ENCODE peak calls at places on chromosomes 11 and 22, in eight cellular contexts. U is iris pigment epithelial cell; Z is fibroblast of mammary gland; E is activated naive CD4-positive, alpha-beta T cell; M is NT2/D1; A is neural crest cell; R is NCI-H460; C is effector CD4-positive, alpha-beta T cell. W is an unnamed sample.

GRCh38 chr22:50009765-50010675 is 2.5 kb downstream of the IL17REL start:
- DNase-seq in U (no peak), Z (no peak), E (no peak), M (no peak), A (no peak), R (no peak), C (no peak), W (no peak)

GRCh38 chr22:36486619-36487384 is 5.4 kb upstream of the TXN2 start:
- DNase-seq in U (peak), Z (peak), E (no peak), M (no peak), A (peak), R (no peak), C (peak), W (no peak)

GRCh38 chr22:35409783-35410662 is 10.1 kb downstream of the MCM5 start:
- DNase-seq in U (no peak), Z (no peak), E (no peak), M (no peak), A (no peak), R (no peak), C (no peak), W (no peak)

GRCh38 chr11:83092488-83093384 is 21.0 kb upstream of the RAB30 start:
- DNase-seq in U (peak), Z (no peak), E (no peak), M (no peak), A (no peak), R (no peak), C (no peak), W (peak)

GRCh38 chr11:12674936-12675696 is 895 bp downstream of the TEAD1 start:
- DNase-seq in U (no peak), Z (no peak), E (no peak), M (no peak), A (no peak), R (no peak), C (no peak), W (no peak)

GRCh38 chr22:49867303-49868250 is 13.9 kb downstream of the ZBED4 start:
- DNase-seq in U (no peak), Z (no peak), E (no peak), M (no peak), A (no peak), R (no peak), C (no peak), W (no peak)

GRCh38 chr11:11657101-11657935 is 35.5 kb upstream of the GALNT18 start:
- DNase-seq in U (no peak), Z (no peak), E (no peak), M (no peak), A (no peak), R (no peak), C (no peak), W (no peak)

GRCh38 chr11:106161775-106162174 is 84.3 kb downstream of the AASDHPPT start:
- DNase-seq in U (no peak), Z (peak), E (no peak), M (no peak), A (no peak), R (no peak), C (no peak), W (no peak)

GRCh38 chr11:2507212-2507901 is 62.5 kb downstream of the KCNQ1 start:
- DNase-seq in U (no peak), Z (no peak), E (no peak), M (no peak), A (no peak), R (no peak), C (no peak), W (no peak)

GRCh38 chr11:134405841-134406240 is 6.2 kb downstream of the B3GAT1 start:
- DNase-seq in U (no peak), Z (no peak), E (no peak), M (no peak), A (no peak), R (no peak), C (no peak), W (no peak)

GRCh38 chr22:35172452-35172851 is 84.8 kb upstream of the HMGXB4 start:
- DNase-seq in U (no peak), Z (no peak), E (no peak), M (no peak), A (no peak), R (no peak), C (no peak), W (no peak)

GRCh38 chr11:96017872-96018271 is 94.0 kb upstream of the MTMR2 start:
- DNase-seq in U (no peak), Z (peak), E (no peak), M (no peak), A (no peak), R (no peak), C (no peak), W (no peak)

GRCh38 chr22:23178512-23179254 is 1.6 kb upstream of the BCR start:
- DNase-seq in U (no peak), Z (peak), E (no peak), M (peak), A (peak), R (peak), C (peak), W (peak)

GRCh38 chr11:124867700-124868099 is 2.5 kb downstream of the ROBO3 start:
- DNase-seq in U (peak), Z (peak), E (no peak), M (no peak), A (no peak), R (peak), C (no peak), W (no peak)

GRCh38 chr22:42881982-42882656 is 25.0 kb upstream of the ARFGAP3 start:
- DNase-seq in U (no peak), Z (no peak), E (no peak), M (no peak), A (no peak), R (no peak), C (no peak), W (peak)

GRCh38 chr11:114562166-114562916 is 2.7 kb upstream of the NXPE1 start:
- DNase-seq in U (peak), Z (peak), E (no peak), M (no peak), A (no peak), R (no peak), C (no peak), W (no peak)

GRCh38 chr11:19953909-19954308 is 206.4 kb downstream of the DBX1 start:
- DNase-seq in U (peak), Z (peak), E (no peak), M (peak), A (no peak), R (peak), C (no peak), W (no peak)

GRCh38 chr11:35491231-35491871 is 34.1 kb downstream of the PAMR1 start:
- DNase-seq in U (peak), Z (peak), E (no peak), M (no peak), A (no peak), R (no peak), C (no peak), W (no peak)

GRCh38 chr11:128613300-128613995 is 26.1 kb upstream of the ETS1 start:
- DNase-seq in U (no peak), Z (no peak), E (no peak), M (no peak), A (no peak), R (no peak), C (no peak), W (no peak)

GRCh38 chr22:27129266-27129665 is 471.9 kb downstream of the MIAT start:
- DNase-seq in U (peak), Z (peak), E (no peak), M (no peak), A (no peak), R (peak), C (no peak), W (no peak)

GRCh38 chr22:42933783-42934144 is 76.7 kb upstream of the ARFGAP3 start:
- DNase-seq in U (peak), Z (peak), E (no peak), M (no peak), A (no peak), R (no peak), C (no peak), W (no peak)

GRCh38 chr11:107719062-107719461 is 7.2 kb upstream of the SLN start:
- DNase-seq in U (no peak), Z (no peak), E (no peak), M (no peak), A (no peak), R (no peak), C (no peak), W (peak)

GRCh38 chr22:41256898-41257260 is 16.1 kb upstream of the CHADL start:
- DNase-seq in U (peak), Z (no peak), E (no peak), M (no peak), A (no peak), R (no peak), C (no peak), W (no peak)

GRCh38 chr11:45815747-45816146 is 10.8 kb downstream of the SLC35C1 start:
- DNase-seq in U (no peak), Z (peak), E (no peak), M (no peak), A (no peak), R (no peak), C (no peak), W (no peak)

GRCh38 chr11:134759855-134760254 is 347.8 kb upstream of the B3GAT1 start:
- DNase-seq in U (no peak), Z (no peak), E (no peak), M (no peak), A (no peak), R (no peak), C (no peak), W (no peak)

GRCh38 chr11:128042290-128042751 is 545.0 kb downstream of the ETS1 start:
- DNase-seq in U (no peak), Z (no peak), E (no peak), M (no peak), A (no peak), R (no peak), C (no peak), W (no peak)

GRCh38 chr11:33376331-33377099 is 119.3 kb downstream of the HIPK3 start:
- DNase-seq in U (peak), Z (no peak), E (no peak), M (no peak), A (peak), R (no peak), C (no peak), W (no peak)

GRCh38 chr22:48481748-48482147 is 1345.9 kb downstream of the BRD1 start:
- DNase-seq in U (no peak), Z (no peak), E (no peak), M (no peak), A (no peak), R (no peak), C (no peak), W (no peak)

GRCh38 chr11:36139767-36140166 is 149.5 kb downstream of the COMMD9 start:
- DNase-seq in U (no peak), Z (peak), E (no peak), M (no peak), A (no peak), R (no peak), C (no peak), W (no peak)

GRCh38 chr11:115471367-115471766 is 32.8 kb downstream of the CADM1 start:
- DNase-seq in U (no peak), Z (no peak), E (no peak), M (no peak), A (no peak), R (no peak), C (no peak), W (no peak)

GRCh38 chr11:37718431-37718999 is 1120.5 kb upstream of the RAG2 start:
- DNase-seq in U (no peak), Z (no peak), E (no peak), M (no peak), A (no peak), R (no peak), C (no peak), W (no peak)

W was measured in gastrocnemius medialis.